ENCODE peak calls at places on chromosomes 3 and 15, in eight cellular contexts. One of them, this sample, is unnamed.

GRCh38 chr3:66386925-66387650 is 113.7 kb downstream of the LRIG1 start:
- DNase-seq in adrenal gland: no peak
- DNase-seq in colonic mucosa: peak
- DNase-seq in foreskin fibroblast: no peak
- DNase-seq in HFF-Myc: no peak
- DNase-seq in breast epithelium: no peak
- DNase-seq in MG63: no peak
- DNase-seq in upper lobe of left lung: no peak
- DNase-seq in this sample: no peak

GRCh38 chr15:28260722-28261121 is 61.3 kb downstream of the HERC2 start:
- DNase-seq in adrenal gland: no peak
- DNase-seq in colonic mucosa: no peak
- DNase-seq in foreskin fibroblast: no peak
- DNase-seq in HFF-Myc: no peak
- DNase-seq in breast epithelium: no peak
- DNase-seq in MG63: no peak
- DNase-seq in upper lobe of left lung: no peak
- DNase-seq in this sample: no peak

GRCh38 chr3:32531010-32531647 is 28.5 kb upstream of the CMTM6 start:
- DNase-seq in adrenal gland: no peak
- DNase-seq in colonic mucosa: no peak
- DNase-seq in foreskin fibroblast: no peak
- DNase-seq in HFF-Myc: no peak
- DNase-seq in breast epithelium: no peak
- DNase-seq in MG63: no peak
- DNase-seq in upper lobe of left lung: no peak
- DNase-seq in this sample: no peak

GRCh38 chr3:159069076-159069475 is 267.2 kb downstream of the MFSD1 start:
- DNase-seq in adrenal gland: no peak
- DNase-seq in colonic mucosa: no peak
- DNase-seq in foreskin fibroblast: no peak
- DNase-seq in HFF-Myc: no peak
- DNase-seq in breast epithelium: no peak
- DNase-seq in MG63: no peak
- DNase-seq in upper lobe of left lung: no peak
- DNase-seq in this sample: no peak

GRCh38 chr3:99866167-99866810 is 48.6 kb downstream of the CMSS1 start:
- DNase-seq in adrenal gland: no peak
- DNase-seq in colonic mucosa: no peak
- DNase-seq in foreskin fibroblast: peak
- DNase-seq in HFF-Myc: peak
- DNase-seq in breast epithelium: no peak
- DNase-seq in MG63: no peak
- DNase-seq in upper lobe of left lung: no peak
- DNase-seq in this sample: no peak

GRCh38 chr3:53009826-53010539 is 35.9 kb downstream of the SFMBT1 start:
- DNase-seq in adrenal gland: no peak
- DNase-seq in colonic mucosa: no peak
- DNase-seq in foreskin fibroblast: no peak
- DNase-seq in HFF-Myc: no peak
- DNase-seq in breast epithelium: no peak
- DNase-seq in MG63: no peak
- DNase-seq in upper lobe of left lung: no peak
- DNase-seq in this sample: no peak

GRCh38 chr3:150265305-150265704 is 142.8 kb upstream of the TSC22D2 start:
- DNase-seq in adrenal gland: no peak
- DNase-seq in colonic mucosa: no peak
- DNase-seq in foreskin fibroblast: no peak
- DNase-seq in HFF-Myc: no peak
- DNase-seq in breast epithelium: no peak
- DNase-seq in MG63: no peak
- DNase-seq in upper lobe of left lung: no peak
- DNase-seq in this sample: no peak

GRCh38 chr3:188179006-188179966 is 25.3 kb downstream of the LPP start:
- DNase-seq in adrenal gland: no peak
- DNase-seq in colonic mucosa: no peak
- DNase-seq in foreskin fibroblast: peak
- DNase-seq in HFF-Myc: no peak
- DNase-seq in breast epithelium: no peak
- DNase-seq in MG63: peak
- DNase-seq in upper lobe of left lung: peak
- DNase-seq in this sample: peak

GRCh38 chr3:149085828-149086231 is 503 bp downstream of the HLTF start:
- DNase-seq in adrenal gland: peak
- DNase-seq in colonic mucosa: peak
- DNase-seq in foreskin fibroblast: no peak
- DNase-seq in HFF-Myc: no peak
- DNase-seq in breast epithelium: no peak
- DNase-seq in MG63: no peak
- DNase-seq in upper lobe of left lung: no peak
- DNase-seq in this sample: no peak

GRCh38 chr15:99371180-99372103 is 120.2 kb downstream of the LRRC28 start:
- DNase-seq in adrenal gland: no peak
- DNase-seq in colonic mucosa: no peak
- DNase-seq in foreskin fibroblast: peak
- DNase-seq in HFF-Myc: no peak
- DNase-seq in breast epithelium: no peak
- DNase-seq in MG63: no peak
- DNase-seq in upper lobe of left lung: no peak
- DNase-seq in this sample: no peak

GRCh38 chr3:173970206-173970605 is 572.7 kb downstream of the NLGN1 start:
- DNase-seq in adrenal gland: no peak
- DNase-seq in colonic mucosa: no peak
- DNase-seq in foreskin fibroblast: no peak
- DNase-seq in HFF-Myc: peak
- DNase-seq in breast epithelium: no peak
- DNase-seq in MG63: peak
- DNase-seq in upper lobe of left lung: no peak
- DNase-seq in this sample: no peak

GRCh38 chr3:73399106-73399505 is 225.6 kb downstream of the PDZRN3 start:
- DNase-seq in adrenal gland: no peak
- DNase-seq in colonic mucosa: no peak
- DNase-seq in foreskin fibroblast: no peak
- DNase-seq in HFF-Myc: no peak
- DNase-seq in breast epithelium: no peak
- DNase-seq in MG63: no peak
- DNase-seq in upper lobe of left lung: no peak
- DNase-seq in this sample: no peak

DNA sequence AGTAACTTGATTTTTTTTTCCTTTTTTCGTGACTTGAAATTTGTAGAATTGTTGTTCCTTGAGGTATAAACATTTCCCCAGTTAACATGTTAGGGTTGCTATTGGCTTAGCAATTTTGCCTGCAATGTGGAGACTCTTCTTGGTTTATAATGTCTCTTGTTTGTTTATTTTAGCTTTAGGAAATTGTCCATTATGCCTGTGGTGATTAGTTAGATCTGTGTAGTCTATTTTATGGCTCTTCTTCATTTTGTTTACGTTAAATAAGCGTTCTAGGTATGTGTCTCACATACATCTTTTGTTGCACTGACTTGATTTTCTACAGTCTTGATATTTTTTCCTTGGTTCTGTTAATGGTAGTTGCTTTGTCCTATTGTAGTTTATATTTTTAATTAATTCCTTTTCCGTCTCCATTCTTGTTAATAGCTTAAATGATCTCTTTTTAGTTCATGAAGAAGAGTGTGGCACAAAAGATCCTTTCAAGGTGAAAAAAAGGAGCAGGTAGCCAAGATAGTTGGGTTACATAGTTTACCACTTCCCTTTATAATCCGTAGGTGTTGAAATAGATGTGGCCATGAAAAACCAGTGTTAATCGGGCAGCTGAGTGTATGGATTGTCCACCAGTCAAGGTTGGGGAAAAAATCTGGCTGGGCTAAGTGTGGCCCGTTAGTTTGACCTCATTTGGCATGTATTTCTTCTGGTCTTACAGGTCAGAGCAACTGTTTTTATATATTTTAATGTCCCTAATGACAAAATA is 12.1 kb downstream of the IQGAP1 start:
- DNase-seq in adrenal gland: no peak
- DNase-seq in colonic mucosa: no peak
- DNase-seq in foreskin fibroblast: no peak
- DNase-seq in HFF-Myc: no peak
- DNase-seq in breast epithelium: no peak
- DNase-seq in MG63: no peak
- DNase-seq in upper lobe of left lung: no peak
- DNase-seq in this sample: no peak
- H3K4me3 ChIP-seq in adrenal gland: no peak
- H3K4me3 ChIP-seq in colonic mucosa: no peak
- H3K4me3 ChIP-seq in foreskin fibroblast: peak
- H3K4me3 ChIP-seq in HFF-Myc: peak
- H3K4me3 ChIP-seq in breast epithelium: no peak
- H3K4me3 ChIP-seq in MG63: peak
- H3K4me3 ChIP-seq in upper lobe of left lung: no peak
- H3K4me3 ChIP-seq in this sample: no peak

GRCh38 chr15:78284758-78285157 is 14.7 kb downstream of the SKIC8 start:
- DNase-seq in adrenal gland: no peak
- DNase-seq in colonic mucosa: no peak
- DNase-seq in foreskin fibroblast: no peak
- DNase-seq in HFF-Myc: no peak
- DNase-seq in breast epithelium: no peak
- DNase-seq in MG63: no peak
- DNase-seq in upper lobe of left lung: no peak
- DNase-seq in this sample: no peak

GRCh38 chr15:78280289-78281072 is 16.1 kb downstream of the DNAJA4 start:
- DNase-seq in adrenal gland: no peak
- DNase-seq in colonic mucosa: no peak
- DNase-seq in foreskin fibroblast: no peak
- DNase-seq in HFF-Myc: no peak
- DNase-seq in breast epithelium: no peak
- DNase-seq in MG63: peak
- DNase-seq in upper lobe of left lung: no peak
- DNase-seq in this sample: no peak

GRCh38 chr15:78282324-78282723 is 17.1 kb downstream of the SKIC8 start:
- DNase-seq in adrenal gland: no peak
- DNase-seq in colonic mucosa: no peak
- DNase-seq in foreskin fibroblast: peak
- DNase-seq in HFF-Myc: peak
- DNase-seq in breast epithelium: no peak
- DNase-seq in MG63: no peak
- DNase-seq in upper lobe of left lung: no peak
- DNase-seq in this sample: no peak
- H3K4me3 ChIP-seq in adrenal gland: no peak
- H3K4me3 ChIP-seq in colonic mucosa: no peak
- H3K4me3 ChIP-seq in foreskin fibroblast: no peak
- H3K4me3 ChIP-seq in HFF-Myc: no peak
- H3K4me3 ChIP-seq in breast epithelium: no peak
- H3K4me3 ChIP-seq in MG63: no peak
- H3K4me3 ChIP-seq in upper lobe of left lung: no peak
- H3K4me3 ChIP-seq in this sample: no peak

GRCh38 chr3:122364508-122364907 is 18.5 kb downstream of the MIX23 start:
- DNase-seq in adrenal gland: no peak
- DNase-seq in colonic mucosa: no peak
- DNase-seq in foreskin fibroblast: no peak
- DNase-seq in HFF-Myc: no peak
- DNase-seq in breast epithelium: no peak
- DNase-seq in MG63: no peak
- DNase-seq in upper lobe of left lung: no peak
- DNase-seq in this sample: no peak

GRCh38 chr3:122366379-122366749 is 16.7 kb downstream of the MIX23 start:
- DNase-seq in adrenal gland: no peak
- DNase-seq in colonic mucosa: no peak
- DNase-seq in foreskin fibroblast: no peak
- DNase-seq in HFF-Myc: no peak
- DNase-seq in breast epithelium: no peak
- DNase-seq in MG63: no peak
- DNase-seq in upper lobe of left lung: no peak
- DNase-seq in this sample: no peak

GRCh38 chr3:122362026-122362425 is 21.0 kb downstream of the MIX23 start:
- DNase-seq in adrenal gland: no peak
- DNase-seq in colonic mucosa: no peak
- DNase-seq in foreskin fibroblast: no peak
- DNase-seq in HFF-Myc: no peak
- DNase-seq in breast epithelium: no peak
- DNase-seq in MG63: no peak
- DNase-seq in upper lobe of left lung: no peak
- DNase-seq in this sample: no peak

GRCh38 chr3:122365073-122365472 is 18.0 kb downstream of the MIX23 start:
- DNase-seq in adrenal gland: no peak
- DNase-seq in colonic mucosa: no peak
- DNase-seq in foreskin fibroblast: no peak
- DNase-seq in HFF-Myc: no peak
- DNase-seq in breast epithelium: no peak
- DNase-seq in MG63: no peak
- DNase-seq in upper lobe of left lung: no peak
- DNase-seq in this sample: no peak
- H3K4me3 ChIP-seq in adrenal gland: no peak
- H3K4me3 ChIP-seq in colonic mucosa: no peak
- H3K4me3 ChIP-seq in foreskin fibroblast: no peak
- H3K4me3 ChIP-seq in HFF-Myc: no peak
- H3K4me3 ChIP-seq in breast epithelium: no peak
- H3K4me3 ChIP-seq in MG63: no peak
- H3K4me3 ChIP-seq in upper lobe of left lung: no peak
- H3K4me3 ChIP-seq in this sample: no peak

DNA sequence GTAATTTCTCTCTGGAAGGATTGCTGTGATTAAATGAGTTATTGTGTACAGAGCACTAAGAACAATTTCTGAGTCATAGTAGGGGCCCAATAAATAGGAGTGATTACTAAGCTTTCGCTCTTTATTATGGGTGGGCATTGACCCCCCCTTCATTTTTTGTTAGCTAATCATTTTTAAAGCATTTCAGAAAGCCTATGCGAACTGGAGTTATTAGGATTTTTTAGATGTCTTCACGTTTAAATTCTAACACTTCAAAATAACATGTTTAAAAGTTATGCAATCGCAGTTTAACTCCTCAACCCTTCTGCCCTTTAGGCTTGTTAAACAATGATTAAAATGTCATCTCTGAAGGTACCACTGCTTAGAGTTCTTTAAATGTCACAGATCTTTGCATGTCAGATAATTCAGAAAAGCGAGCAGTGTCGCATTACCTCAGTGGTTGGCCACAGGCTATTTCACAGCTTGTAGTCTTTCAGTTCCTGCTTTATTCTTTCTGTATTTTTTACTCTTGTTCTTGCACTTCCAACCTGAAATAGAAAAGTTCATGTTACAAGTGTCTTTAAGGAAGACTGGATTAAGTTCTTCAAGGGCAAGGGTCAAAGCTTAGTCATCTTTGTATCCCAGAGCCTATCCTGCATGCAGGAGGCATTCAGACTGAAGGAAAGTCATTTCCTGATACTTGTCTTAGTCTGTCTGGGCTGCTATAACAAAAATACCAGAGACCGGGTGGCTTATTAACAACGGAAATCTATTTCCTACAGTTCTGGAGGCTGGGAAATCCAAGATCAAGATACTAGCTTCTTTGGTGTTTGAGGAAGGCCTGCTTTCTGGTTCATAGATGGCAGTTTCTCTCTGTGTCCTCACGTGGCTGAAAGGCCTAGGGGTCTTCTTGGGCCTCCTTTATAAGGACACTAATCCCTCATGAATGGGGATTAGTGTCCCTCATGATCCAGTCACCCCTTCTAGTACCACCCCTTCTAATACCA is 103.0 kb downstream of the FNDC3B start:
- DNase-seq in adrenal gland: no peak
- DNase-seq in colonic mucosa: no peak
- DNase-seq in foreskin fibroblast: peak
- DNase-seq in HFF-Myc: peak
- DNase-seq in breast epithelium: no peak
- DNase-seq in MG63: no peak
- DNase-seq in upper lobe of left lung: no peak
- DNase-seq in this sample: peak
- H3K4me3 ChIP-seq in adrenal gland: no peak
- H3K4me3 ChIP-seq in colonic mucosa: no peak
- H3K4me3 ChIP-seq in foreskin fibroblast: no peak
- H3K4me3 ChIP-seq in HFF-Myc: no peak
- H3K4me3 ChIP-seq in breast epithelium: no peak
- H3K4me3 ChIP-seq in MG63: no peak
- H3K4me3 ChIP-seq in upper lobe of left lung: no peak
- H3K4me3 ChIP-seq in this sample: no peak

GRCh38 chr3:48441940-48442339 is 1.9 kb downstream of the TMA7 start:
- DNase-seq in adrenal gland: no peak
- DNase-seq in colonic mucosa: no peak
- DNase-seq in foreskin fibroblast: no peak
- DNase-seq in HFF-Myc: no peak
- DNase-seq in breast epithelium: no peak
- DNase-seq in MG63: no peak
- DNase-seq in upper lobe of left lung: no peak
- DNase-seq in this sample: no peak
- H3K4me3 ChIP-seq in adrenal gland: no peak
- H3K4me3 ChIP-seq in colonic mucosa: no peak
- H3K4me3 ChIP-seq in foreskin fibroblast: peak
- H3K4me3 ChIP-seq in HFF-Myc: peak
- H3K4me3 ChIP-seq in breast epithelium: no peak
- H3K4me3 ChIP-seq in MG63: no peak
- H3K4me3 ChIP-seq in upper lobe of left lung: no peak
- H3K4me3 ChIP-seq in this sample: peak

This sample was measured in AG04450.